ENCODE peak calls at places on chromosomes 7 and 10, in four cellular contexts. One of them, this sample, is unnamed. For H3K4me1 and H3K27me3, the result is how much of the 10 kb centered on the place peaks cover.

GRCh38 chr10:113244750-113245149 is 294.7 kb downstream of the TCF7L2 start:
- DNase-seq in aorta: no peak
- DNase-seq in K562: no peak
- DNase-seq in neuronal stem cell: no peak
- DNase-seq in this sample: no peak

GRCh38 chr10:79923669-79924068 is 25.2 kb downstream of the SFTPD start:
- DNase-seq in aorta: no peak
- DNase-seq in K562: peak
- DNase-seq in neuronal stem cell: no peak
- DNase-seq in this sample: no peak

GRCh38 chr7:128094111-128094570 is 62.9 kb upstream of the LRRC4 start:
- DNase-seq in aorta: no peak
- DNase-seq in K562: no peak
- DNase-seq in neuronal stem cell: no peak
- DNase-seq in this sample: no peak

GRCh38 chr7:98878365-98879197 is at the start of gene TRRAP:
- DNase-seq in aorta: peak
- DNase-seq in K562: peak
- DNase-seq in neuronal stem cell: peak
- DNase-seq in this sample: no peak

GRCh38 chr7:112105584-112106540 is 100.3 kb downstream of the DOCK4 start:
- DNase-seq in aorta: no peak
- DNase-seq in K562: no peak
- DNase-seq in neuronal stem cell: no peak
- DNase-seq in this sample: no peak

GRCh38 chr7:105637755-105638154 is 56.5 kb upstream of the EFCAB10 start:
- DNase-seq in aorta: no peak
- DNase-seq in K562: no peak
- DNase-seq in neuronal stem cell: no peak
- DNase-seq in this sample: no peak

GRCh38 chr10:78696791-78697420 is 371.9 kb upstream of the ZMIZ1 start:
- DNase-seq in aorta: no peak
- DNase-seq in K562: no peak
- DNase-seq in neuronal stem cell: no peak
- DNase-seq in this sample: no peak

GRCh38 chr7:141906285-141906684 is 9.9 kb upstream of the OR9A4 start:
- DNase-seq in aorta: no peak
- DNase-seq in K562: no peak
- DNase-seq in neuronal stem cell: no peak
- DNase-seq in this sample: no peak

GRCh38 chr7:138396251-138397070 is 63.6 kb upstream of the TRIM24 start:
- DNase-seq in aorta: no peak
- DNase-seq in K562: no peak
- DNase-seq in neuronal stem cell: peak
- DNase-seq in this sample: no peak

GRCh38 chr7:127794135-127794534 is 142.1 kb downstream of the SND1 start:
- DNase-seq in aorta: no peak
- DNase-seq in K562: no peak
- DNase-seq in neuronal stem cell: no peak
- DNase-seq in this sample: no peak

GRCh38 chr7:135672560-135673359 is 10.4 kb downstream of the STMP1 start:
- DNase-seq in aorta: no peak
- DNase-seq in K562: peak
- DNase-seq in neuronal stem cell: peak
- DNase-seq in this sample: no peak

GRCh38 chr10:70849582-70850016 is 33.9 kb downstream of the SGPL1 start:
- DNase-seq in aorta: no peak
- DNase-seq in K562: no peak
- DNase-seq in neuronal stem cell: no peak
- DNase-seq in this sample: no peak

GRCh38 chr10:70232155-70232858 is 922 bp downstream of the PPA1 start:
- DNase-seq in aorta: no peak
- DNase-seq in K562: peak
- DNase-seq in neuronal stem cell: peak
- DNase-seq in this sample: no peak

GRCh38 chr10:71268247-71268691 is 50.8 kb upstream of the SLC29A3 start:
- DNase-seq in aorta: no peak
- DNase-seq in K562: peak
- DNase-seq in neuronal stem cell: no peak
- DNase-seq in this sample: no peak

GRCh38 chr7:7265057-7265456 is 82.7 kb downstream of the C1GALT1 start:
- DNase-seq in aorta: no peak
- DNase-seq in K562: no peak
- DNase-seq in neuronal stem cell: no peak
- DNase-seq in this sample: no peak

GRCh38 chr7:92674379-92674778 is 84.2 kb upstream of the FAM133B start:
- DNase-seq in aorta: no peak
- DNase-seq in K562: no peak
- DNase-seq in neuronal stem cell: no peak
- DNase-seq in this sample: no peak

GRCh38 chr7:101814996-101815825 is 2.2 kb upstream of the CUX1 start:
- DNase-seq in aorta: peak
- DNase-seq in K562: peak
- DNase-seq in neuronal stem cell: no peak
- DNase-seq in this sample: no peak

GRCh38 chr10:45466784-45467183 is 92.8 kb downstream of the ALOX5 start:
- DNase-seq in aorta: no peak
- DNase-seq in K562: no peak
- DNase-seq in neuronal stem cell: no peak
- DNase-seq in this sample: no peak

GRCh38 chr7:2044883-2045471 is 187.8 kb downstream of the MAD1L1 start:
- DNase-seq in aorta: peak
- DNase-seq in K562: no peak
- DNase-seq in neuronal stem cell: no peak
- DNase-seq in this sample: peak

GRCh38 chr7:30694218-30694745 is 12.0 kb upstream of the CRHR2 start:
- DNase-seq in aorta: no peak
- DNase-seq in K562: no peak
- DNase-seq in neuronal stem cell: no peak
- DNase-seq in this sample: no peak

GRCh38 chr7:95686109-95686508 is 86.2 kb upstream of the DYNC1I1 start:
- DNase-seq in aorta: peak
- DNase-seq in K562: no peak
- DNase-seq in neuronal stem cell: peak
- DNase-seq in this sample: no peak

DNA sequence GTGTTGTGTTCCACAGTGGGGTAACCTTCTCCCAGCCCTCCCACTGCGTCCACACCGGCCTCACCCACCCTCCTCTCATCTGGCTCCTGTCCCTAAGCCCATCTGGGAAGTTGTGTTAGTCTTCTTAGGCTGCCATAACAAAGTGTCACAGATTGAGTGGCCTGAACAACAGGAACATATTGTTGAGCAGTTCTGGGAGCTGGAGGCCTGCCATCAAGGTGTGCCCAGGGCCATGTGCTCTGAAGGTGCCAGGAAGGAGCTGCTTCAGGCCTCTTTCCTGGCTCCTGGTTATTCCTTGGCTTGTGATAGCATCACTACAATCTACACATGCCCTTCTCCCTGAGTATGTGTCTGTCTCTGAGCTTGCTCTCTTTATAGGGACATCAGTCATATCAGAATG is 327.6 kb upstream of the COBL start:
- DNase-seq in aorta: no peak
- DNase-seq in K562: no peak
- DNase-seq in neuronal stem cell: no peak
- DNase-seq in this sample: no peak
- H3K4me1 ChIP-seq in aorta: under half
- H3K4me1 ChIP-seq in K562: under half
- H3K4me1 ChIP-seq in neuronal stem cell: under half
- H3K4me1 ChIP-seq in this sample: under half

GRCh38 chr7:48304641-48305040 is 133.4 kb downstream of the ABCA13 start:
- DNase-seq in aorta: no peak
- DNase-seq in K562: no peak
- DNase-seq in neuronal stem cell: no peak
- DNase-seq in this sample: no peak
- H3K27me3 ChIP-seq in aorta: under half
- H3K27me3 ChIP-seq in K562: under half
- H3K27me3 ChIP-seq in neuronal stem cell: under half
- H3K27me3 ChIP-seq in this sample: under half

DNA sequence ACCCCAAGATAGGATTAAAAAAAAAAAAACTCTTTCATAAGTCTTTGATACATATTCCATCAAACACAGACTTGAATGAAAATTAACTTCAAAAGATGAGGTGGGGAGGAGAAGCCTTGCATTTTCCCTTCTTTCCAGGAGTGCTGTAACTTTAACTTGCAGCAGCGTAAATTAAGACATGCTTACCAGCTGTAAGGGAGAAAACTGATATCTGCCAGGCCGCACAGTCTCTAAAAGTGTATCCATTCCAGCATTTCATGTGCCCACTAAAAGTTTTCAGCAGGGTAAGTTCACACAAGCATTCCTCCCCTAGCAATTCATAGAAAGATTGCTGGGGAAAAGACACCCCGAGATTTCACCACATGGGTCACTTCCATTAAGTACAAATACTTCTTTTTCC is 4.7 kb downstream of the CTBP2 start:
- DNase-seq in aorta: no peak
- DNase-seq in K562: no peak
- DNase-seq in neuronal stem cell: no peak
- DNase-seq in this sample: no peak
- H3K4me1 ChIP-seq in aorta: under half
- H3K4me1 ChIP-seq in K562: under half
- H3K4me1 ChIP-seq in neuronal stem cell: under half
- H3K4me1 ChIP-seq in this sample: half or more

GRCh38 chr7:155811895-155812761 is at the start of gene SHH:
- DNase-seq in aorta: no peak
- DNase-seq in K562: no peak
- DNase-seq in neuronal stem cell: no peak
- DNase-seq in this sample: no peak
- H3K27me3 ChIP-seq in aorta: under half
- H3K27me3 ChIP-seq in K562: half or more
- H3K27me3 ChIP-seq in neuronal stem cell: half or more
- H3K27me3 ChIP-seq in this sample: half or more

GRCh38 chr7:131328387-131329175 is 905 bp downstream of the MKLN1 start:
- DNase-seq in aorta: no peak
- DNase-seq in K562: no peak
- DNase-seq in neuronal stem cell: no peak
- DNase-seq in this sample: no peak

GRCh38 chr7:131330299-131330698 is 2.6 kb downstream of the MKLN1 start:
- DNase-seq in aorta: no peak
- DNase-seq in K562: no peak
- DNase-seq in neuronal stem cell: no peak
- DNase-seq in this sample: no peak

GRCh38 chr7:131327049-131327625 is 539 bp upstream of the MKLN1 start:
- DNase-seq in aorta: peak
- DNase-seq in K562: peak
- DNase-seq in neuronal stem cell: no peak
- DNase-seq in this sample: no peak

GRCh38 chr7:131327626-131328386 is at the start of gene MKLN1:
- DNase-seq in aorta: peak
- DNase-seq in K562: peak
- DNase-seq in neuronal stem cell: peak
- DNase-seq in this sample: peak

GRCh38 chr7:131329176-131329570 is 1.5 kb downstream of the MKLN1 start:
- DNase-seq in aorta: no peak
- DNase-seq in K562: peak
- DNase-seq in neuronal stem cell: no peak
- DNase-seq in this sample: no peak
- H3K4me1 ChIP-seq in aorta: under half
- H3K4me1 ChIP-seq in K562: under half
- H3K4me1 ChIP-seq in neuronal stem cell: under half
- H3K4me1 ChIP-seq in this sample: under half

DNA sequence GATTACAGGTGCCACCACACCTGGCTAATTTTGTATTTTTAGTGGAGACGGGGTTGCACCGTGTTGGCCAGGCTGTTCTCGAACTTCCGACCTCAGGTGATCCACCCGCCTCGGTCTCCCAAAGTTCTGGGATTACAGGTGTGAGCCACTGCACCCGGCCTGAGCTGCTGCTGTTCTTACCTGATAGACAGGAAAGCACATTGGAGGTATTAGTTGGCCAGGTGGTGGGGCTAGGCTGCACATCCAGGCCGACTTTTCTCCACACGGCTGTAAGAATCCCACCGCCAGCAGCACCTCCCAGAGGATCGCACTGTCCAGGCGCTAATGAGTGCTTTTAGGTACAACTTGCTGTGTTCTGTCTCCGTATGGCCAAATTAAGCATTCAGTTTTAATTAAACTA is 112.6 kb downstream of the WDR37 start:
- DNase-seq in aorta: no peak
- DNase-seq in K562: no peak
- DNase-seq in neuronal stem cell: no peak
- DNase-seq in this sample: no peak
- H3K27me3 ChIP-seq in aorta: under half
- H3K27me3 ChIP-seq in K562: under half
- H3K27me3 ChIP-seq in neuronal stem cell: under half
- H3K27me3 ChIP-seq in this sample: under half

DNA sequence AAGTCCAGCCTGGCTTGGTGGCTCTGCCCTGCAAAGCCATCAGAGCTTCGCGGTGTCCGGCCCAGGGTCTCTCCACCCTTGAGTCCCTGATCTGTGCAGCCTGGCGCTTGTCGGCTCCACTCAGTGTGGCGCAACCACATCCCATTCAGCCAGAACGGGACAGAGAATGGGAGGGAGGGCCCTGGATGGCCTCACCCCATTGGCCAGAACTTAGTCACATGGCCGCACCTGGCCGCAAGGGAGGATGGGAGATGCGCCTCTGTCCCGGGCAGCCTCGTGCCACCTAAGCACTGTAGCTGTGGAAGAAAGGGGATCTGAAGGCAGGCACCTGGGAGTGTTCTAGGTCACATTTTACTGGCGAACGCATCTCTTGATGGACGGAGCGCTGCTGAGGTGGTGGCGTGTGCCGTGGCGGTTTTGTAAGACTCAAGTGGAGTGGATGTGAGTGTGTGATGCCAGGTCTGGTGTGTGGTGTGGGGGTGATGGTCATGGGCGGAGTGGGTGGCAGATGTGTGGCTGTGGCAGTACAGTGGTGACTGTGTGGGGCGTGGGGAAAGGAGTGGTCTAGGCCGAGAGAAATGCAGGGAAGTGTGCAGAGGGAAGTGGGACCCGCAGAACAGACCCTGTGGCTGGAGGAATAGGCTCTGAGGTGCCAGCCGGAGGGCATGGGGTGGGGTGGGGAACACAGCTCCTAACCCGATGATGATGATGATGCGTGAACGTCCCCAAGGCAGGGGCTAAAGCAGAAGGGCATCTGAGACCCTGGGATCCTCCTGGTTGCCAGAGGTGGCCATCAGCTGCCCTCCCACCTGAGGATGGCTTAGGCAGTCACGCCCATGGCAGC is 19.0 kb downstream of the CLEC2L start:
- DNase-seq in aorta: no peak
- DNase-seq in K562: peak
- DNase-seq in neuronal stem cell: no peak
- DNase-seq in this sample: no peak
- H3K4me1 ChIP-seq in aorta: under half
- H3K4me1 ChIP-seq in K562: under half
- H3K4me1 ChIP-seq in neuronal stem cell: under half
- H3K4me1 ChIP-seq in this sample: under half

GRCh38 chr10:129958118-129958685 is 5.9 kb downstream of the EBF3 start:
- DNase-seq in aorta: no peak
- DNase-seq in K562: no peak
- DNase-seq in neuronal stem cell: peak
- DNase-seq in this sample: no peak

GRCh38 chr10:129955591-129956284 is 8.3 kb downstream of the EBF3 start:
- DNase-seq in aorta: no peak
- DNase-seq in K562: no peak
- DNase-seq in neuronal stem cell: peak
- DNase-seq in this sample: no peak

GRCh38 chr10:129956285-129956649 is 7.8 kb downstream of the EBF3 start:
- DNase-seq in aorta: no peak
- DNase-seq in K562: no peak
- DNase-seq in neuronal stem cell: no peak
- DNase-seq in this sample: no peak

GRCh38 chr10:129958686-129959543 is 5.2 kb downstream of the EBF3 start:
- DNase-seq in aorta: peak
- DNase-seq in K562: no peak
- DNase-seq in neuronal stem cell: peak
- DNase-seq in this sample: no peak

GRCh38 chr10:129956902-129957673 is 7.0 kb downstream of the EBF3 start:
- DNase-seq in aorta: no peak
- DNase-seq in K562: no peak
- DNase-seq in neuronal stem cell: peak
- DNase-seq in this sample: no peak
- H3K27me3 ChIP-seq in aorta: under half
- H3K27me3 ChIP-seq in K562: under half
- H3K27me3 ChIP-seq in neuronal stem cell: half or more
- H3K27me3 ChIP-seq in this sample: half or more